ENCODE peak calls at places on chromosomes 16 and 17, in ten cellular contexts. N is pancreas; S is tibial nerve; U is uterus; V is CD8-positive, alpha-beta memory T cell; Q is lung; W is RWPE1; K is SJCRH30; R is right atrium auricular region; Z is HCT116. P is an unnamed sample.

GRCh38 chr17:1229354-1229890 is 40.8 kb upstream of the BHLHA9 start:
- DNase-seq in N (no peak), S (peak), U (peak), V (peak), Q (peak), W (no peak), K (no peak), R (peak), Z (no peak), P (peak)

GRCh38 chr16:35744716-35745115 is 2285.3 kb downstream of the TP53TG3F start:
- DNase-seq in N (no peak), S (no peak), U (no peak), V (no peak), Q (no peak), W (no peak), K (no peak), R (peak), Z (peak), P (no peak)

GRCh38 chr17:31492880-31493655 is 101.6 kb downstream of the RAB11FIP4 start:
- DNase-seq in N (no peak), S (peak), U (no peak), V (peak), Q (peak), W (no peak), K (no peak), R (peak), Z (no peak), P (no peak)

GRCh38 chr16:2856061-2856670 is 1.8 kb downstream of the PRSS22 start:
- DNase-seq in N (peak), S (no peak), U (no peak), V (no peak), Q (peak), W (peak), K (no peak), R (no peak), Z (no peak), P (no peak)

GRCh38 chr16:65666132-65666869 is 544.4 kb upstream of the CDH11 start:
- DNase-seq in N (no peak), S (no peak), U (no peak), V (no peak), Q (no peak), W (peak), K (no peak), R (no peak), Z (no peak), P (no peak)

GRCh38 chr17:11917415-11917814 is 79.9 kb downstream of the ZNF18 start:
- DNase-seq in N (no peak), S (no peak), U (no peak), V (no peak), Q (no peak), W (no peak), K (no peak), R (no peak), Z (no peak), P (no peak)

GRCh38 chr16:25155553-25156460 is 44.3 kb downstream of the LCMT1 start:
- DNase-seq in N (no peak), S (no peak), U (no peak), V (no peak), Q (no peak), W (no peak), K (peak), R (no peak), Z (no peak), P (no peak)

GRCh38 chr16:49280022-49280741 is 1.5 kb downstream of the CBLN1 start:
- DNase-seq in N (peak), S (no peak), U (no peak), V (no peak), Q (no peak), W (no peak), K (no peak), R (no peak), Z (no peak), P (peak)

GRCh38 chr16:66226762-66227161 is 139.7 kb upstream of the CDH5 start:
- DNase-seq in N (no peak), S (no peak), U (no peak), V (no peak), Q (no peak), W (no peak), K (no peak), R (no peak), Z (no peak), P (no peak)

GRCh38 chr16:8670014-8670560 is 4.3 kb upstream of the ABAT start:
- DNase-seq in N (no peak), S (no peak), U (no peak), V (no peak), Q (no peak), W (no peak), K (no peak), R (no peak), Z (no peak), P (no peak)

GRCh38 chr17:82692268-82692667 is 6.2 kb downstream of the RAB40B start:
- DNase-seq in N (no peak), S (no peak), U (no peak), V (no peak), Q (no peak), W (no peak), K (no peak), R (no peak), Z (no peak), P (no peak)

GRCh38 chr17:82434216-82434565 is 15.8 kb upstream of the OGFOD3 start:
- DNase-seq in N (no peak), S (no peak), U (no peak), V (no peak), Q (no peak), W (no peak), K (no peak), R (no peak), Z (no peak), P (no peak)

GRCh38 chr17:69654981-69655581 is 240.6 kb downstream of the MAP2K6 start:
- DNase-seq in N (no peak), S (no peak), U (no peak), V (no peak), Q (no peak), W (peak), K (peak), R (no peak), Z (no peak), P (no peak)

GRCh38 chr16:56938664-56939513 is 6.9 kb downstream of the HERPUD1 start:
- DNase-seq in N (no peak), S (no peak), U (no peak), V (peak), Q (no peak), W (no peak), K (no peak), R (no peak), Z (no peak), P (no peak)

GRCh38 chr16:27633721-27634120 is 83.8 kb downstream of the KATNIP start:
- DNase-seq in N (no peak), S (no peak), U (no peak), V (no peak), Q (no peak), W (no peak), K (no peak), R (no peak), Z (no peak), P (no peak)

GRCh38 chr16:57540387-57540786 is 2.1 kb upstream of the ADGRG5 start:
- DNase-seq in N (no peak), S (no peak), U (peak), V (no peak), Q (no peak), W (no peak), K (no peak), R (peak), Z (no peak), P (no peak)

DNA sequence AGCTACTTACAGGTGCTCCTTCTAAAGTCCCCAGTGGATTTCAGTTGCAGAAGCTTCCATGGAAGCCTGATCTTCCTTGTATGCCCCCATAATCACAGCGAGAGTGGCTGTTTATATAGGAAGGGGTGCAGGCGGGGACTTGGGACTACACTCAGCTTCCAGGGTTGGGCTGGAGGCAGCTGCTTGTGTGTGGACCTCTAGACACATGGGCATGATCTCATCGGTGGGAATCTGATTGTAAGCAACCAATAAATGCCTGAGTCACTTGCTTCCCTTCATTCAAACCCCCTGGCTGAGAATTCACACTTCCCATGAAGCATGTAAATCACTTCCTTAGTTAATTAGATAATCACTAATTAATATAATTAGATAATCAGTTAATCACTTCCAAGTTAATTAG is 1.0 kb upstream of the KRT20 start:
- DNase-seq in N (no peak), S (no peak), U (no peak), V (no peak), Q (no peak), W (no peak), K (peak), R (no peak), Z (no peak), P (peak)
- H3K27ac ChIP-seq in N (no peak), S (no peak), U (no peak), V (no peak), Q (no peak), W (no peak), K (no peak), R (no peak), Z (no peak), P (no peak)

GRCh38 chr17:6489016-6489550 is 44.8 kb downstream of the PIMREG start:
- DNase-seq in N (no peak), S (no peak), U (no peak), V (no peak), Q (no peak), W (no peak), K (no peak), R (no peak), Z (no peak), P (no peak)

GRCh38 chr17:6491071-6491700 is 46.9 kb downstream of the PIMREG start:
- DNase-seq in N (no peak), S (no peak), U (no peak), V (no peak), Q (no peak), W (no peak), K (no peak), R (no peak), Z (no peak), P (no peak)

GRCh38 chr17:6488008-6488539 is 43.8 kb downstream of the PIMREG start:
- DNase-seq in N (no peak), S (no peak), U (no peak), V (no peak), Q (no peak), W (no peak), K (no peak), R (no peak), Z (no peak), P (no peak)

GRCh38 chr17:6485646-6486412 is 41.6 kb downstream of the PIMREG start:
- DNase-seq in N (no peak), S (no peak), U (no peak), V (no peak), Q (no peak), W (no peak), K (no peak), R (no peak), Z (no peak), P (no peak)

GRCh38 chr17:6487243-6488007 is 43.2 kb downstream of the PIMREG start:
- DNase-seq in N (no peak), S (peak), U (no peak), V (no peak), Q (no peak), W (no peak), K (no peak), R (no peak), Z (no peak), P (peak)
- H3K27ac ChIP-seq in N (no peak), S (no peak), U (no peak), V (no peak), Q (no peak), W (peak), K (no peak), R (no peak), Z (no peak), P (no peak)

GRCh38 chr17:21268596-21269188 is 15.5 kb upstream of the NATD1 start:
- DNase-seq in N (no peak), S (no peak), U (no peak), V (no peak), Q (no peak), W (no peak), K (no peak), R (no peak), Z (no peak), P (no peak)
- H3K27ac ChIP-seq in N (no peak), S (no peak), U (no peak), V (peak), Q (no peak), W (peak), K (no peak), R (no peak), Z (no peak), P (no peak)

GRCh38 chr16:651844-652243 is 2.7 kb downstream of the WDR90 start:
- DNase-seq in N (no peak), S (no peak), U (no peak), V (no peak), Q (no peak), W (no peak), K (no peak), R (no peak), Z (no peak), P (no peak)

GRCh38 chr16:648071-648785 is 937 bp upstream of the WDR90 start:
- DNase-seq in N (peak), S (no peak), U (no peak), V (no peak), Q (no peak), W (peak), K (no peak), R (no peak), Z (no peak), P (peak)

GRCh38 chr16:647173-647902 is 1.8 kb upstream of the WDR90 start:
- DNase-seq in N (peak), S (no peak), U (no peak), V (no peak), Q (no peak), W (no peak), K (no peak), R (no peak), Z (no peak), P (no peak)

GRCh38 chr16:648786-649589 is at the start of gene WDR90:
- DNase-seq in N (peak), S (peak), U (peak), V (peak), Q (peak), W (peak), K (peak), R (peak), Z (peak), P (peak)

GRCh38 chr16:649646-650045 is 481 bp downstream of the WDR90 start:
- DNase-seq in N (no peak), S (no peak), U (no peak), V (no peak), Q (no peak), W (no peak), K (no peak), R (no peak), Z (no peak), P (no peak)
- H3K27ac ChIP-seq in N (peak), S (peak), U (peak), V (no peak), Q (peak), W (peak), K (peak), R (peak), Z (peak), P (peak)

GRCh38 chr17:75267403-75268232 is 3.4 kb downstream of the MIF4GD start:
- DNase-seq in N (no peak), S (no peak), U (no peak), V (no peak), Q (no peak), W (no peak), K (no peak), R (no peak), Z (no peak), P (no peak)
- H3K27ac ChIP-seq in N (no peak), S (no peak), U (no peak), V (no peak), Q (no peak), W (peak), K (no peak), R (no peak), Z (peak), P (no peak)

P was measured in A673.